ENCODE peak calls at places on chromosomes 4 and X, in five cellular contexts. D is stomach, Z is sigmoid colon, L is IMR-90, X is NB4. P is an unnamed sample.

GRCh38 chrX:10062980-10063379 is 93.8 kb upstream of the CLCN4 start:
- DNase-seq in D (no peak), Z (no peak), L (no peak), X (no peak), P (no peak)

GRCh38 chr4:81030617-81031388 is at the start of gene BMP3:
- DNase-seq in X (no peak), Z (peak), L (peak), D (no peak), P (peak)

GRCh38 chr4:8478801-8479744 is 38.5 kb downstream of the TRMT44 start:
- DNase-seq in D (no peak), X (no peak), L (peak), Z (no peak), P (no peak)

GRCh38 chr4:156146581-156146980 is 192.9 kb upstream of the CTSO start:
- DNase-seq in D (no peak), X (no peak), L (no peak), Z (no peak), P (no peak)

GRCh38 chr4:54268151-54268550 is 39.1 kb downstream of the PDGFRA start:
- DNase-seq in Z (no peak), L (peak), X (no peak), D (no peak), P (no peak)

GRCh38 chr4:81626851-81627250 is 155.1 kb upstream of the RASGEF1B start:
- DNase-seq in L (no peak), Z (no peak), X (no peak), D (no peak), P (no peak)

GRCh38 chr4:47334597-47335185 is 128.8 kb downstream of the COMMD8 start:
- DNase-seq in D (no peak), X (no peak), L (peak), Z (no peak), P (no peak)

GRCh38 chrX:144006811-144007210 is 122.9 kb downstream of the UBE2NL start:
- DNase-seq in D (no peak), X (no peak), Z (no peak), L (no peak), P (no peak)

GRCh38 chrX:150983526-150984163 is 510 bp downstream of the HMGB3 start:
- DNase-seq in X (peak), L (no peak), Z (no peak), D (no peak), P (no peak)

GRCh38 chr4:1695913-1696312 is 11.8 kb upstream of the FAM53A start:
- DNase-seq in D (no peak), Z (peak), L (no peak), X (no peak), P (no peak)

GRCh38 chr4:25303578-25303977 is 9.0 kb upstream of the ZCCHC4 start:
- DNase-seq in X (no peak), L (no peak), Z (no peak), D (no peak), P (no peak)

GRCh38 chr4:24794916-24795665 is at the start of gene SOD3:
- DNase-seq in L (peak), D (peak), Z (peak), X (no peak), P (peak)

GRCh38 chr4:126539771-126540170 is 1093.0 kb upstream of the INTU start:
- DNase-seq in X (no peak), D (no peak), Z (no peak), L (no peak), P (no peak)

GRCh38 chr4:101660607-101661006 is 129.9 kb upstream of the BANK1 start:
- DNase-seq in Z (no peak), D (no peak), X (no peak), L (no peak), P (no peak)

GRCh38 chr4:95159384-95159783 is 389.4 kb downstream of the UNC5C start:
- DNase-seq in D (no peak), X (no peak), L (no peak), Z (no peak), P (no peak)

GRCh38 chr4:7068883-7069282 is 1.0 kb upstream of the GRPEL1 start:
- DNase-seq in L (no peak), D (no peak), X (no peak), Z (peak), P (no peak)

GRCh38 chr4:83109480-83110221 is 4.9 kb downstream of the PLAC8 start:
- DNase-seq in X (peak), Z (peak), D (peak), L (peak), P (no peak)

GRCh38 chrX:78517124-78517523 is 142.0 kb downstream of the RTL3 start:
- DNase-seq in Z (no peak), X (no peak), L (no peak), D (no peak), P (no peak)

GRCh38 chr4:19224820-19225219 is 1026.9 kb upstream of the SLIT2 start:
- DNase-seq in L (peak), D (no peak), X (peak), Z (no peak), P (no peak)

GRCh38 chr4:651884-652642 is 22.0 kb downstream of the ATP5ME start:
- DNase-seq in D (no peak), X (no peak), L (no peak), Z (no peak), P (no peak)

GRCh38 chr4:74534121-74534520 is 89.2 kb downstream of the AREG start:
- DNase-seq in L (no peak), Z (no peak), D (no peak), X (no peak), P (no peak)

GRCh38 chr4:61511716-61512488 is 311.8 kb downstream of the ADGRL3 start:
- DNase-seq in D (no peak), L (peak), Z (no peak), X (no peak), P (no peak)

GRCh38 chr4:3389186-3389878 is 52.4 kb upstream of the HGFAC start:
- DNase-seq in D (no peak), X (no peak), L (no peak), Z (peak), P (no peak)

GRCh38 chr4:46484881-46485280 is 95.0 kb upstream of the GABRA2 start:
- DNase-seq in D (no peak), Z (no peak), X (no peak), L (peak), P (no peak)

GRCh38 chrX:21479695-21480280 is 105.6 kb downstream of the CNKSR2 start:
- DNase-seq in Z (no peak), L (peak), X (peak), D (no peak), P (peak)

GRCh38 chr4:126718161-126718560 is 914.6 kb upstream of the INTU start:
- DNase-seq in Z (no peak), X (no peak), D (no peak), L (peak), P (no peak)

GRCh38 chr4:15718959-15719358 is 16.1 kb downstream of the BST1 start:
- DNase-seq in Z (no peak), X (no peak), D (no peak), L (no peak), P (no peak)

GRCh38 chrX:118878977-118879376 is 55.4 kb downstream of the ZCCHC12 start:
- DNase-seq in D (no peak), X (no peak), L (no peak), Z (no peak), P (no peak)

GRCh38 chrX:118883994-118884393 is 60.4 kb downstream of the ZCCHC12 start:
- DNase-seq in L (no peak), X (no peak), D (no peak), Z (no peak), P (no peak)

GRCh38 chrX:118884552-118885138 is 61.0 kb downstream of the ZCCHC12 start:
- DNase-seq in X (no peak), L (no peak), Z (no peak), D (no peak), P (no peak)
- TF ChIP-seq POLR2A in X (no peak), L (no peak), Z (no peak), D (no peak), P (no peak)

GRCh38 chrX:98448524-98448923 is 1564.8 kb downstream of the RPA4 start:
- DNase-seq in X (no peak), D (no peak), L (no peak), Z (no peak), P (no peak)
- TF ChIP-seq CTCF in X (no peak), D (no peak), L (no peak), Z (no peak), P (no peak)

DNA sequence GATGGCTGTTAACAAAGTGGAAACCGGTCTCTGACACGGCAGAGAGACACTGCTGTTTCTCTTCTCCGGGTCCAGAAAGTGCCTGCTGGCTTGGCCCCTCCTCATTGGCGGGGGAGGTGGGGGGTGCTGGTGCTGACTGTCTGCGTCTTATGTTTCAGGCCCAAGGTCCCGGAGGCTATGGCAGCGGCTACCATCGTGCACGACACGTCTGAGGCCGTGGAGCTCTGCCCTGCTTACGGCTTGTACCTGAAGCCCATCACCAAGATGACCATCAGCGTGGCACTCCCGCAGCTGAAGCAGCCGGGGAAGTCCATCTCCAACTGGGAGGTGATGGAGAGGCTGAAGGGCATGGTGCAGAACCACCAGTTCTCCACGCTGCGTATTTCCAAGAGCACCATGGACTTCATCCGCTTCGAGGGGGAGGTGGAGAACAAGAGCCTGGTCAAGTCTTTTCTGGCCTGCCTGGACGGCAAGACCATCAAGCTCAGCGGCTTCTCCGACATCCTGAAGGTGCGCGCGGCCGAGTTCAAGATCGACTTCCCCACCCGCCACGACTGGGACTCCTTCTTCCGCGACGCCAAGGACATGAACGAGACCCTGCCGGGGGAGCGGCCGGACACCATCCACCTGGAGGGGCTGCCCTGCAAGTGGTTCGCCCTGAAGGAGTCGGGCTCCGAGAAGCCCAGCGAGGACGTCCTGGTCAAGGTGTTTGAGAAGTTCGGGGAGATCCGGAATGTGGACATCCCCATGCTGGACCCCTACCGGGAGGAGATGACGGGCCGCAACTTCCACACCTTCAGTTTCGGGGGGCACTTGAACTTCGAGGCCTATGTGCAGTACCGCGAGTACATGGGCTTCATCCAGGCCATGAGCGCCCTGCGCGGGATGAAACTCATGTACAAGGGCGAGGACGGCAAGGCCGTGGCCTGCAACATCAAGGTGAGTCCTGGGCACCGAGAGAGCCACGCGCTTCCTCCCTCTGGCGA is 2.2 kb downstream of the AKAP17A start:
- DNase-seq in Z (no peak), X (no peak), D (peak), L (no peak), P (no peak)
- H3K4me3 ChIP-seq in Z (no peak), X (peak), D (peak), L (peak), P (peak)

GRCh38 chrX:7147978-7148824 is at the start of gene PUDP:
- DNase-seq in D (peak), L (peak), X (peak), Z (peak), P (peak)
- TF ChIP-seq POLR2A in D (no peak), L (peak), X (peak), Z (no peak), P (peak)